ENCODE peak calls at places on chromosomes 16 and 17, in nine cellular contexts. O is GM23338, T is sigmoid colon, R is K562, A is prostate gland, S is stomach, V is breast epithelium, P is endothelial cell of umbilical vein, I is HL-60. H is an unnamed sample.

GRCh38 chr16:4316732-4317461 is 1.0 kb downstream of the GLIS2 start:
- DNase-seq in O (no peak), I (no peak), T (peak), S (peak), R (no peak), V (no peak), P (peak), A (no peak), H (peak)

GRCh38 chr16:23901178-23902131 is 65.7 kb downstream of the PRKCB start:
- DNase-seq in P (peak), O (peak), A (no peak), R (peak), V (no peak), T (no peak), S (no peak), I (peak), H (no peak)

GRCh38 chr17:4548721-4549531 is 6.3 kb downstream of the MYBBP1A start:
- DNase-seq in T (peak), P (no peak), I (no peak), S (no peak), A (no peak), O (no peak), V (no peak), R (no peak), H (no peak)

GRCh38 chr16:56408379-56409098 is 16.8 kb downstream of the AMFR start:
- DNase-seq in S (no peak), A (no peak), V (no peak), P (no peak), R (no peak), T (no peak), I (no peak), O (no peak), H (peak)

GRCh38 chr17:35708951-35709350 is 22.5 kb upstream of the RASL10B start:
- DNase-seq in R (no peak), O (no peak), P (no peak), S (no peak), I (peak), T (no peak), A (no peak), V (no peak), H (no peak)

GRCh38 chr17:80361495-80362220 is 53.3 kb upstream of the ENDOV start:
- DNase-seq in A (no peak), V (no peak), O (peak), P (no peak), I (no peak), T (peak), S (no peak), R (peak), H (no peak)

GRCh38 chr17:18191071-18191667 is 7.5 kb downstream of the ALKBH5 start:
- DNase-seq in R (no peak), V (no peak), S (peak), A (no peak), O (no peak), I (no peak), T (peak), P (peak), H (no peak)

GRCh38 chr16:70750893-70751467 is 50.0 kb downstream of the VAC14 start:
- DNase-seq in I (peak), S (peak), R (no peak), A (no peak), P (peak), T (peak), O (no peak), V (peak), H (peak)

GRCh38 chr16:30948956-30949654 is at the start of gene ORAI3:
- DNase-seq in S (peak), A (peak), O (peak), T (peak), P (peak), V (peak), I (peak), R (peak), H (peak)

GRCh38 chr17:42850964-42851363 is at the start of gene AOC3:
- DNase-seq in I (no peak), T (peak), V (no peak), A (no peak), P (no peak), R (no peak), S (no peak), O (peak), H (peak)

GRCh38 chr17:64449545-64449944 is 630 bp downstream of the MILR1 start:
- DNase-seq in R (peak), T (no peak), A (no peak), O (no peak), V (no peak), P (no peak), S (no peak), I (peak), H (no peak)

GRCh38 chr17:64447526-64447925 is 1.4 kb upstream of the MILR1 start:
- DNase-seq in S (no peak), V (no peak), O (no peak), I (no peak), A (no peak), P (no peak), T (no peak), R (no peak), H (no peak)

GRCh38 chr17:64443086-64443760 is 5.7 kb upstream of the MILR1 start:
- DNase-seq in P (no peak), T (no peak), S (no peak), R (no peak), A (no peak), I (no peak), O (peak), V (no peak), H (no peak)

DNA sequence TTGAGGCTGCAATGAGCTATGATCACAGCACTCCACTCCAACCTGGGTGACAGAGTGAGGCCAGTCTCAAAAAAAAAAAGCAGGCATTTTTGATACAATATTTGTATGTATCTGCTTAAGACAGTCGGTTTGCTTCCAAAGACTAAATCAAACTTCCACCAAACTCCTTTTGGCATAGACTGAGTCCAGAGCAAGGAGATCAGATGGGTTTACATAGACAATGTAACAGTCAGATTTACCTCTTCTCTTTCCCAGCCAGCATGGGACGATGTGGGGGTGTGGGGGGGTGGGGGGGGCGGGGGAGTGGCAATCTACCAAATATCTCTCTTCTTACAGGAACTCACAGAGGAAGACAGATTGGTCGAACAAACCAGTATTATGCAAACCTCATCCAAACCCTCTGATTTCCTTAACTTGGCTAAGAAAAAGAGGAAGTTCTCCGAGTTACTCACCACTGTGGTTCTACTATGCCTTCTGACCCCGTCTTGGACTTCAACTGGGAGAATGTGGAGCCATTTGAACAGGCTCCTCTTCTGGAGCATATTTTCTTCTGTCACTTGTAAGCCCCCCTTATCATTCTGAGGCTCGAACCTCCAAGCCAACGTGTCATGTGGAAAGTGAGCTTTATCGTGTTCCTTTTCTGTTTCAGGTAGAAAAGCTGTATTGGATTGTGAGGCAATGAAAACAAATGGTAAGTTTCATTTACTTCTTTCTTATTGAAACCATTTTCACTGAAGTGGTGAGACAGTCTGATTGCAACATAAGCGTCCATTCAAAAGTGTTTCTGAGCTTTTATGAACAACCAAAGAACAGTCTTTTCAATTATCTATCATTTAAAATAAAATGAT is at the start of gene MILR1:
- DNase-seq in P (peak), T (peak), S (no peak), R (peak), I (peak), O (no peak), A (no peak), V (peak), H (peak)
- TF ChIP-seq POLR2AphosphoS5 in P (peak), T (no peak), S (no peak), R (peak), I (peak), O (no peak), A (no peak), V (peak), H (no peak)

GRCh38 chr17:33267881-33268548 is 25.1 kb downstream of the ASIC2 start:
- DNase-seq in O (no peak), R (no peak), T (no peak), V (no peak), I (no peak), S (no peak), P (no peak), A (no peak), H (no peak)
- H3K4me3 ChIP-seq in O (no peak), R (no peak), T (no peak), V (no peak), I (no peak), S (no peak), P (no peak), A (no peak), H (no peak)

GRCh38 chr17:28749516-28750177 is 5.8 kb downstream of the TRAF4 start:
- DNase-seq in S (no peak), I (no peak), T (no peak), P (no peak), V (no peak), O (peak), R (no peak), A (no peak), H (no peak)

GRCh38 chr17:28751600-28752366 is 8.0 kb downstream of the TRAF4 start:
- DNase-seq in I (no peak), O (no peak), P (no peak), T (no peak), S (no peak), A (no peak), V (no peak), R (no peak), H (no peak)

GRCh38 chr17:28748852-28749515 is 5.2 kb downstream of the TRAF4 start:
- DNase-seq in S (no peak), O (no peak), V (no peak), P (no peak), R (no peak), I (no peak), T (no peak), A (no peak), H (no peak)

GRCh38 chr17:28747801-28748750 is 4.3 kb downstream of the TRAF4 start:
- DNase-seq in I (no peak), S (no peak), T (no peak), O (no peak), V (no peak), P (no peak), R (no peak), A (no peak), H (no peak)

DNA sequence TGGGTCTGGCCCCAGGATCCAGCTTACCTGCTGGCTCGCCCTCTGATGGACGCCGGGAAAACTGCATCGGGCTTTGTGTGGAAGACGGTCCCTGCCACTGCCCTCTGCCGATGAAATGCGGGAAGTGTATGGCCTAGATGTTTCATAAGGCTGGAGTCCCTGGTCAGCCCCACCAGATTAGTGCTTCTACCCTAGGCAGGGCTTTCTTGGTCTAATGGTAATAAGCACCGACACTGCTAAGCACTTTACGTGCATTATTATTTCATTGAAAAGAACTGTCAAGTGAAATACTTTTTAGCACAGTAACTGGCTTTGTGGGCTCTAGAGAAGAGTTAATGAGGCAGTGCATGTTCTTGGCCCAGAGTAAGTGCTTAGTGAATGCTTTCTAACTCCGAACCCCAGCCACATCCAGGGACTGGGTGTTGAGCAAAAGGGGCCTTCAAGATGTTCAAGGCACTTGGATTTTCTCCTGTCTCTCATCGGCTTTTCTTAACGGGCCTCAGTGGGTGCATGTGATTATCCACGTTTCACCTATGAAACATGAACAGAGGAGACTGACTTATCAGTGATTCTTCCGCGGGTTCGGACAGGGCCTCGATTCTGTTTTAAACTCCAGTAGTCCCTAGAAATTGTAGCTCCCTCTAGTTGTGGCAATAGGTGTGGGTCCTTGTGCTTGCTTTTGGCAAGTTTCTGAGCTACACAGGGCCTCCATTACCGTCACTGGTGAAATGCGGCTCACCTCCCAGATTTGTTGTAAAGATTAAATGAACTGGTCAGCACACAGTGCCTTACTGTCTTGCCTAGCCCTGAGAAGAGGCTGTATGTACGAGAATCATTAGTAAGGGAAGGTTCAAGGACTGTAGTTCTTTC is 6.6 kb downstream of the TRAF4 start:
- DNase-seq in S (peak), V (peak), I (peak), R (peak), O (peak), P (peak), A (peak), T (peak), H (peak)
- TF ChIP-seq POLR2AphosphoS5 in S (peak), V (peak), I (no peak), R (peak), O (peak), P (peak), A (peak), T (peak), H (peak)

DNA sequence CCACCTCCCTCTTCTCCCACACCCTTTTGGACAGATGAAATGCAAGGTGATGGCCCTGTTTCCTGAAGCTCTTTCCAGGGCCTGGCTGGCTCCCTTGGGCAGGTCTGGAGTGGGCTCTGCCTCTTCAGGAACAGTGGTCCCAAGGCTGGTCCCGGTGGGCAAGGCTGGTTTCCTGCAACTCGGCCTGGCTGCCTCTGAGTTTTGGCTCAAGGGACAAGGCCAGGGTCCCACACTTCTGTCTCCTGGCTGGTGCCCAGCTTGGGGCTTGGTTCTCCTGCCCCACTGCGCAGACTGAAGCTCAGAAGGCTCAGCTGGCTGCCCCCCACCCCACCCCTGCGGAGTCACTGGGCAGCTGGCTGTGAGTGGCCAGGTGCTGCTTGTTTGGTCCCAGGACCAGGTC is 3.8 kb upstream of the ACTG1 start:
- DNase-seq in R (no peak), T (no peak), O (no peak), A (no peak), I (no peak), V (no peak), S (no peak), P (no peak), H (peak)
- H3K4me3 ChIP-seq in R (no peak), T (peak), O (no peak), A (no peak), I (no peak), V (peak), S (peak), P (no peak), H (no peak)

GRCh38 chr17:67993998-67994361 is 2.3 kb downstream of the C17orf58 start:
- DNase-seq in A (no peak), R (peak), V (no peak), T (no peak), I (no peak), P (peak), S (no peak), O (peak), H (no peak)
- TF ChIP-seq POLR2AphosphoS5 in A (no peak), R (no peak), V (peak), T (no peak), I (no peak), P (no peak), S (no peak), O (no peak), H (no peak)

DNA sequence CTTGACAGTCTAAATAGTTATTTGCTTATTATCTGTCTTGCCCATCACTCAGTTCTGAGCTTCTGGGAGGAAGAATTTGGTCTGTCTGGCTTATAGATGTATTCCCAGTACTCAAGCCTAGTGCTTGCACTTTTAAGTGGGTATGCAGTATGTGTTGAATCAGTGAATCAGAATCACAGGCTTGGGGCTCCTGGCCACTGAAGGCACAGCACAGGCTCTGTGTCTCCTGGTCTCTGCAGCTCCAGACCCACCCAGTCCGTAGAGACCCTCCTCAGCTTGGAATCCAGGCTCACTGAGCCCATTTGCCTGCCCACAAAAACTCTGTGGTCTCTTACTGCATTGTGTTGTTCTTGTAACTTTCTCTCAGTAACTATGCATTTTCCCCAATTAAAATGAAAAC is 19.3 kb upstream of the CFAP20 start:
- DNase-seq in T (no peak), R (no peak), V (no peak), I (no peak), S (no peak), O (peak), P (no peak), A (no peak), H (no peak)
- H3K4me3 ChIP-seq in T (no peak), R (no peak), V (no peak), I (no peak), S (no peak), O (no peak), P (no peak), A (no peak), H (no peak)